ENCODE peak calls at places on chromosomes 2 and 18, in ten cellular contexts. C, T, K, J, E, F, N, W, S and V are unnamed samples.

GRCh38 chr2:173048901-173049661 is 26.6 kb upstream of the MAP3K20 start:
- DNase-seq in C (no peak), T (peak), K (peak), J (peak), E (no peak), F (no peak), N (no peak), W (peak), S (peak), V (no peak)

GRCh38 chr2:98869272-98869641 is 66.8 kb downstream of the CRACDL start:
- DNase-seq in C (peak), T (no peak), K (peak), J (peak), E (no peak), F (no peak), N (no peak), W (no peak), S (no peak), V (no peak)

GRCh38 chr2:52113338-52113737 is 1081.4 kb upstream of the NRXN1 start:
- DNase-seq in C (no peak), T (no peak), K (no peak), J (no peak), E (no peak), F (no peak), N (no peak), W (no peak), S (no peak), V (no peak)

GRCh38 chr2:240299710-240300068 is 135.8 kb upstream of the GPC1 start:
- DNase-seq in C (no peak), T (no peak), K (no peak), J (no peak), E (no peak), F (no peak), N (no peak), W (no peak), S (peak), V (no peak)

GRCh38 chr2:74952575-74952974 is 5.9 kb upstream of the POLE4 start:
- DNase-seq in C (no peak), T (no peak), K (no peak), J (no peak), E (no peak), F (no peak), N (no peak), W (no peak), S (no peak), V (no peak)

GRCh38 chr2:99710720-99711612 is 221.1 kb upstream of the REV1 start:
- DNase-seq in C (no peak), T (no peak), K (no peak), J (no peak), E (no peak), F (no peak), N (no peak), W (no peak), S (no peak), V (no peak)

GRCh38 chr2:64832926-64833325 is 156.3 kb upstream of the SLC1A4 start:
- DNase-seq in C (no peak), T (no peak), K (no peak), J (no peak), E (no peak), F (no peak), N (no peak), W (no peak), S (no peak), V (no peak)

GRCh38 chr2:107595749-107596148 is 230.9 kb upstream of the RGPD4 start:
- DNase-seq in C (no peak), T (peak), K (no peak), J (no peak), E (no peak), F (no peak), N (no peak), W (no peak), S (peak), V (no peak)

GRCh38 chr18:2602844-2603243 is 31.5 kb downstream of the NDC80 start:
- DNase-seq in C (no peak), T (no peak), K (no peak), J (no peak), E (no peak), F (no peak), N (no peak), W (no peak), S (no peak), V (no peak)

GRCh38 chr2:152336854-152337510 is 2.0 kb downstream of the FMNL2 start:
- DNase-seq in C (no peak), T (peak), K (no peak), J (no peak), E (no peak), F (no peak), N (no peak), W (no peak), S (peak), V (no peak)

GRCh38 chr2:45872211-45872610 is 220.7 kb downstream of the PRKCE start:
- DNase-seq in C (no peak), T (no peak), K (no peak), J (no peak), E (no peak), F (no peak), N (no peak), W (no peak), S (no peak), V (no peak)

GRCh38 chr2:44638649-44639048 is 276.9 kb downstream of the CAMKMT start:
- DNase-seq in C (no peak), T (no peak), K (no peak), J (no peak), E (no peak), F (no peak), N (no peak), W (no peak), S (no peak), V (no peak)

GRCh38 chr2:215833531-215834162 is 179.7 kb downstream of the MREG start:
- DNase-seq in C (no peak), T (no peak), K (peak), J (peak), E (no peak), F (no peak), N (no peak), W (no peak), S (peak), V (no peak)

GRCh38 chr2:16140771-16141640 is 200.7 kb downstream of the MYCN start:
- DNase-seq in C (no peak), T (no peak), K (no peak), J (no peak), E (no peak), F (no peak), N (no peak), W (no peak), S (no peak), V (no peak)

GRCh38 chr2:64274399-64275173 is 130.4 kb upstream of the PELI1 start:
- DNase-seq in C (no peak), T (no peak), K (no peak), J (no peak), E (no peak), F (no peak), N (no peak), W (no peak), S (peak), V (no peak)

GRCh38 chr2:54675281-54675680 is 48.2 kb upstream of the EML6 start:
- DNase-seq in C (no peak), T (no peak), K (no peak), J (no peak), E (no peak), F (no peak), N (no peak), W (no peak), S (no peak), V (no peak)

GRCh38 chr2:39664898-39665591 is 672 bp upstream of the TMEM178A start:
- DNase-seq in C (no peak), T (no peak), K (no peak), J (no peak), E (no peak), F (no peak), N (no peak), W (no peak), S (no peak), V (no peak)

GRCh38 chr2:98541489-98541888 is 66.8 kb downstream of the COA5 start:
- DNase-seq in C (no peak), T (no peak), K (no peak), J (no peak), E (no peak), F (no peak), N (no peak), W (no peak), S (no peak), V (no peak)

GRCh38 chr2:229715895-229716507 is 1.6 kb upstream of the DNER start:
- DNase-seq in C (peak), T (peak), K (peak), J (peak), E (no peak), F (no peak), N (peak), W (peak), S (peak), V (no peak)

GRCh38 chr18:29588446-29589100 is 1411.6 kb upstream of the CDH2 start:
- DNase-seq in C (no peak), T (no peak), K (no peak), J (no peak), E (no peak), F (no peak), N (no peak), W (no peak), S (no peak), V (no peak)

GRCh38 chr2:148263890-148264289 is 243.0 kb downstream of the MBD5 start:
- DNase-seq in C (no peak), T (no peak), K (no peak), J (no peak), E (no peak), F (no peak), N (no peak), W (no peak), S (no peak), V (no peak)

GRCh38 chr2:85806358-85807118 is 52.7 kb downstream of the ATOH8 start:
- DNase-seq in C (no peak), T (no peak), K (no peak), J (no peak), E (no peak), F (no peak), N (no peak), W (no peak), S (no peak), V (no peak)

GRCh38 chr2:164757934-164758695 is 83.5 kb downstream of the COBLL1 start:
- DNase-seq in C (no peak), T (no peak), K (no peak), J (no peak), E (no peak), F (no peak), N (no peak), W (no peak), S (peak), V (no peak)

GRCh38 chr2:101433465-101433864 is 41.4 kb downstream of the RFX8 start:
- DNase-seq in C (no peak), T (no peak), K (no peak), J (no peak), E (no peak), F (no peak), N (no peak), W (no peak), S (no peak), V (no peak)

GRCh38 chr18:58998421-58999203 is 133.9 kb downstream of the ZNF532 start:
- DNase-seq in C (no peak), T (peak), K (no peak), J (no peak), E (no peak), F (no peak), N (no peak), W (no peak), S (peak), V (no peak)

GRCh38 chr2:164917296-164917903 is 37.9 kb downstream of the SLC38A11 start:
- DNase-seq in C (peak), T (peak), K (peak), J (peak), E (no peak), F (no peak), N (no peak), W (no peak), S (peak), V (no peak)

GRCh38 chr2:73205611-73206010 is 3.2 kb downstream of the NOTO start:
- DNase-seq in C (no peak), T (no peak), K (no peak), J (no peak), E (no peak), F (no peak), N (no peak), W (no peak), S (no peak), V (no peak)